ENCODE peak calls at places on chromosomes 7 and 10, in seven cellular contexts. F is fibroblast of pulmonary artery; S is astrocyte of the cerebellum; Y is CD8-positive, alpha-beta T cell; C is GM23338; O is right lobe of liver; W is adrenal gland. T is an unnamed sample.

GRCh38 chr7:27151945-27152815 is at the start of gene HOXA3:
- DNase-seq in F (no peak), S (no peak), Y (peak; percentile 9), C (peak; percentile 6), O (peak; percentile 47), W (peak; percentile 54), T (no peak)

GRCh38 chr10:80104066-80104926 is 25.8 kb downstream of the TMEM254 start:
- DNase-seq in F (peak; percentile 86), S (peak; percentile 75), Y (no peak), C (no peak), O (no peak), W (no peak), T (no peak)

GRCh38 chr7:132161231-132161915 is 414.9 kb downstream of the PLXNA4 start:
- DNase-seq in F (peak; percentile 5), S (no peak), Y (no peak), C (no peak), O (no peak), W (no peak), T (no peak)

GRCh38 chr7:17991866-17992648 is 35.6 kb downstream of the PRPS1L1 start:
- DNase-seq in F (no peak), S (no peak), Y (no peak), C (peak; percentile 68), O (no peak), W (no peak), T (no peak)

GRCh38 chr10:98963608-98964007 is 272.0 kb downstream of the HPSE2 start:
- DNase-seq in F (no peak), S (no peak), Y (no peak), C (no peak), O (no peak), W (no peak), T (no peak)

GRCh38 chr10:99345350-99345749 is 16.2 kb downstream of the CNNM1 start:
- DNase-seq in F (no peak), S (peak; percentile 62), Y (no peak), C (no peak), O (no peak), W (no peak), T (no peak)

GRCh38 chr7:148883233-148884048 is 650 bp downstream of the EZH2 start:
- DNase-seq in F (no peak), S (no peak), Y (peak; percentile 58), C (peak; percentile 41), O (peak; percentile 68), W (peak; percentile 35), T (peak; percentile 88)

GRCh38 chr7:77348371-77348813 is 67.8 kb downstream of the GSAP start:
- DNase-seq in F (peak; percentile 95), S (peak; percentile 82), Y (no peak), C (no peak), O (no peak), W (peak; percentile 50), T (no peak)

GRCh38 chr10:115827650-115828049 is 445.4 kb downstream of the GFRA1 start:
- DNase-seq in F (no peak), S (peak; percentile 19), Y (no peak), C (no peak), O (no peak), W (no peak), T (no peak)

GRCh38 chr10:112137381-112137987 is 46.1 kb downstream of the GPAM start:
- DNase-seq in F (peak; percentile 68), S (peak; percentile 29), Y (peak; percentile 58), C (peak; percentile 93), O (peak; percentile 70), W (peak; percentile 71), T (no peak)

GRCh38 chr7:108406474-108406873 is 49.8 kb downstream of the NRCAM start:
- DNase-seq in F (peak; percentile 94), S (peak; percentile 31), Y (no peak), C (no peak), O (no peak), W (no peak), T (no peak)

GRCh38 chr10:50392966-50393718 is 141.8 kb upstream of the ASAH2 start:
- DNase-seq in F (no peak), S (no peak), Y (no peak), C (no peak), O (no peak), W (peak; percentile 52), T (no peak)

GRCh38 chr10:114821915-114822770 is 563 bp downstream of the FHIP2A start:
- DNase-seq in F (peak; percentile 41), S (no peak), Y (peak; percentile 48), C (peak; percentile 59), O (peak; percentile 63), W (peak; percentile 35), T (peak; percentile 87)

GRCh38 chr7:92641921-92642511 is 51.8 kb upstream of the FAM133B start:
- DNase-seq in F (peak; percentile 45), S (peak; percentile 69), Y (peak; percentile 36), C (no peak), O (no peak), W (no peak), T (no peak)

GRCh38 chr7:69739906-69740545 is 141.8 kb downstream of the AUTS2 start:
- DNase-seq in F (peak; percentile 60), S (no peak), Y (no peak), C (no peak), O (no peak), W (peak; percentile 79), T (no peak)

GRCh38 chr10:61942997-61943457 is 41.5 kb downstream of the ARID5B start:
- DNase-seq in F (peak; percentile 83), S (no peak), Y (no peak), C (no peak), O (no peak), W (no peak), T (no peak)

GRCh38 chr7:116772423-116772852 is 89.9 kb upstream of the CAPZA2 start:
- DNase-seq in F (peak; percentile 74), S (peak; percentile 11), Y (no peak), C (no peak), O (no peak), W (no peak), T (no peak)

GRCh38 chr10:104080762-104081161 is 4.9 kb downstream of the COL17A1 start:
- DNase-seq in F (peak; percentile 58), S (no peak), Y (no peak), C (peak; percentile 67), O (no peak), W (no peak), T (no peak)

GRCh38 chr10:44955408-44956070 is 4.1 kb upstream of the RASSF4 start:
- DNase-seq in F (no peak), S (no peak), Y (no peak), C (no peak), O (no peak), W (no peak), T (no peak)

GRCh38 chr10:122303271-122304053 is 32.4 kb downstream of the BTBD16 start:
- DNase-seq in F (no peak), S (no peak), Y (no peak), C (no peak), O (no peak), W (no peak), T (no peak)

GRCh38 chr7:102890292-102890970 is 22.4 kb upstream of the LRRC17 start:
- DNase-seq in F (peak; percentile 66), S (peak; percentile 96), Y (no peak), C (no peak), O (no peak), W (no peak), T (no peak)

GRCh38 chr10:107689318-107689717 is 524.8 kb upstream of the SORCS1 start:
- DNase-seq in F (peak; percentile 1), S (no peak), Y (no peak), C (peak; percentile 2), O (no peak), W (no peak), T (no peak)

DNA sequence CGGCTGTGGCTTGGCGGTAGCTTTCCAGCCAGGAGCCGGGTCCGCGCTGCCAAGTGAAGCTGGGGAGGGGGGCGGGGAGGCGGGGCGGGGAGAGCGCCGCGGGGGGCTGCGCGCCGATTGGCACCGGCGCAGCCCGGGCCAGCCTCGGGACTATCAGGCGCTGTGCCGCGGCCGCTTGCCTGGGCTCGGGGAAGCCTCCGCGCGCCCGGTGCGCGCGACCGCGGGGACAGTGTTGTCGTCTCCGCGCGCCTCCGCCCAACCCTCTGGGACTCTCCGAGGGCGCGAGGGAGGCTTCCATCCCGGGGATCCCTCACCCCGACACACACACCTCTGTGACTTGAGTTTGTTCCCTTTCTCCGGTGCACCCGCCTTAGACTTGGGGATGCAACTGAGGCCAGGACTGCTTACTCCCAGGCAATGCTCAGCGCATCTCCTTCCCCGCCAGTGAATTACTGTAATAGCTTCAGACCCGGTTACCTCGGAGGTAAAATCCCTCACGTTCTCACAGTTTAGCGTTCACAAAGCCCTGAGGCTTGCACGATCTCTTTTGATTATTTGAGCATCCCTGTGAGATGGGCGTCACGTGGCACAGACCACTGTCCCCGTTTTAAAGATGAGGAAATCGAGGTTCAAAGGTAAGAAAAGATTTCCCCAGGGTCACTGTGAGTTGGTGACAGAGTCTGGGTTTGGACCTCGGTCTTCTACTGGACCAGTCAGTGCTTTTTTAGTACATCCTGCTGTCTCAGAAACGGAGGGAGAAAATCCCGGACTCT is at the start of gene NKX1-2:
- DNase-seq in F (no peak), S (no peak), Y (no peak), C (peak; percentile 89), O (no peak), W (no peak), T (peak; percentile 61)
- TF ChIP-seq CTCF in F (no peak), S (no peak), Y (no peak), C (no peak), O (no peak), W (no peak), T (no peak)

DNA sequence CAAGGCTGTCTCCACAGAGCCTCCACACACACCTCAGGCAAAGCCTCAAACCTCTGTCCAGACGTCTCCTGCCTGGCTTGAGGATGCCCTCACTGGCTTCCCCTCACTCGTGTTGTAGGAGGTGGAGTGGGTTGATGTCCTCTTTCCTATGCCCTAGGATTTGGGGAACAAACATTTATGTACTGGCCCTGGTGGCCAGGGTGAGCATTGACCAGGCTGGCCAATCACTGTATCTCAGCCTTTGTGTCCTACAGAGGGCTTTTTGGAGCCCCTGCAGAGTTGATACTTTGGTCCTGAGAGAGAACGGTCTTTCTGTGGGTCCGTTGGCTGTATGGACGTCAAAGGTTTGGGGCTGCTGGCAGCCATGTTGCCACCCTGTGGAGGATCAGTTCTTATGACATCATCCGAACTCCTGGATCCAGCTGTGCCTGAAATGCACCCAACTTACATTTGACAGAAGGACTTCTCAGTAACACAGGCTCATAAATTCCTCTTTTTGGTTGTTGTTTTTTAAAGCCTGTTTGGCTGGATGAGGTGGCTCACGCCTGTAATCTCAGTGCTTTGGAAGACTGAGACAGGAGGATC is 2.3 kb upstream of the GRID2IP start:
- DNase-seq in F (no peak), S (no peak), Y (no peak), C (peak; percentile 49), O (no peak), W (no peak), T (no peak)
- TF ChIP-seq CTCF in F (no peak), S (peak; percentile 18), Y (no peak), C (no peak), O (no peak), W (no peak), T (peak; percentile 34)

DNA sequence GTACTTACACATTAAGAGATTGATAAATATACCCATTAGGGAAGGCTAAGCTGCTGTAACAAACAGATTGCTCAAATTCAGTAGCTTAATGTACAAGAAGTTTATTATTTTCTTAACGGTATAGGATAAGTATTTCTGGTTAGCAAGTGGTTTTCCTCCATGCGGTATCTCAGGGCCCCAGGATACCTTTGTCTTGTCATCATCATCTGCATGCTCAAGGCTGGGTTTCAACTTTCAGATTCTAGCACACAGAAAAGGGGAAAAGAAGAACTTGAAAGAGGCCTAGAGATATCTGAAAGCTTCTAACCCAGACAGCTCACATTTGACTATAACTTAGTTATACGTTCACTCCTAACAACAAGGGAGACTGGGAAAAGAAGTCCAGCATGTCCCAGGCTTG is 11.8 kb upstream of the GALNT17 start:
- DNase-seq in F (no peak), S (no peak), Y (no peak), C (no peak), O (no peak), W (no peak), T (no peak)
- TF ChIP-seq CTCF in F (no peak), S (no peak), Y (no peak), C (no peak), O (no peak), W (no peak), T (no peak)

GRCh38 chr10:132162590-132163277 is 24.0 kb upstream of the DPYSL4 start:
- DNase-seq in F (no peak), S (no peak), Y (no peak), C (no peak), O (peak; percentile 44), W (no peak), T (peak; percentile 77)
- TF ChIP-seq CTCF in F (no peak), S (no peak), Y (no peak), C (no peak), O (no peak), W (no peak), T (no peak)

T was measured in chondrocyte.